ENCODE peak calls at places on chromosomes 6 and 20, in nine cellular contexts. One of them, this sample, is unnamed.

GRCh38 chr6:111540971-111541719 is 58.1 kb upstream of the REV3L start:
- DNase-seq in upper lobe of left lung: no peak
- DNase-seq in SK-N-MC: peak
- DNase-seq in HepG2: no peak
- DNase-seq in transverse colon: no peak
- DNase-seq in GM23338: no peak
- DNase-seq in esophagus muscularis mucosa: no peak
- DNase-seq in spleen: no peak
- DNase-seq in sigmoid colon: no peak
- DNase-seq in this sample: no peak

GRCh38 chr20:63499333-63499969 is 568 bp upstream of the EEF1A2 start:
- DNase-seq in esophagus muscularis mucosa: no peak
- DNase-seq in upper lobe of left lung: no peak
- DNase-seq in sigmoid colon: peak
- DNase-seq in transverse colon: no peak
- DNase-seq in GM23338: no peak
- DNase-seq in SK-N-MC: no peak
- DNase-seq in HepG2: no peak
- DNase-seq in spleen: no peak
- DNase-seq in this sample: no peak

GRCh38 chr20:56715309-56715708 is 86.2 kb downstream of the TFAP2C start:
- DNase-seq in SK-N-MC: no peak
- DNase-seq in spleen: no peak
- DNase-seq in GM23338: peak
- DNase-seq in sigmoid colon: no peak
- DNase-seq in transverse colon: no peak
- DNase-seq in esophagus muscularis mucosa: no peak
- DNase-seq in upper lobe of left lung: no peak
- DNase-seq in HepG2: no peak
- DNase-seq in this sample: no peak

GRCh38 chr6:164072240-164072666 is 657.7 kb downstream of the QKI start:
- DNase-seq in HepG2: no peak
- DNase-seq in SK-N-MC: no peak
- DNase-seq in spleen: no peak
- DNase-seq in esophagus muscularis mucosa: no peak
- DNase-seq in upper lobe of left lung: no peak
- DNase-seq in GM23338: no peak
- DNase-seq in transverse colon: no peak
- DNase-seq in sigmoid colon: no peak
- DNase-seq in this sample: no peak

GRCh38 chr6:48144024-48144423 is 33.0 kb upstream of the PTCHD4 start:
- DNase-seq in GM23338: no peak
- DNase-seq in spleen: no peak
- DNase-seq in upper lobe of left lung: no peak
- DNase-seq in esophagus muscularis mucosa: no peak
- DNase-seq in SK-N-MC: no peak
- DNase-seq in HepG2: no peak
- DNase-seq in sigmoid colon: no peak
- DNase-seq in transverse colon: no peak
- DNase-seq in this sample: no peak

GRCh38 chr6:155530219-155530834 is 74.7 kb upstream of the NOX3 start:
- DNase-seq in SK-N-MC: peak
- DNase-seq in HepG2: peak
- DNase-seq in sigmoid colon: no peak
- DNase-seq in esophagus muscularis mucosa: no peak
- DNase-seq in spleen: no peak
- DNase-seq in GM23338: peak
- DNase-seq in upper lobe of left lung: no peak
- DNase-seq in transverse colon: no peak
- DNase-seq in this sample: no peak

GRCh38 chr20:12965880-12966270 is 42.9 kb upstream of the SPTLC3 start:
- DNase-seq in upper lobe of left lung: no peak
- DNase-seq in GM23338: no peak
- DNase-seq in SK-N-MC: no peak
- DNase-seq in sigmoid colon: no peak
- DNase-seq in spleen: no peak
- DNase-seq in transverse colon: no peak
- DNase-seq in esophagus muscularis mucosa: no peak
- DNase-seq in HepG2: no peak
- DNase-seq in this sample: no peak

GRCh38 chr6:26550250-26550993 is 12.3 kb downstream of the HMGN4 start:
- DNase-seq in SK-N-MC: no peak
- DNase-seq in upper lobe of left lung: peak
- DNase-seq in sigmoid colon: peak
- DNase-seq in HepG2: peak
- DNase-seq in GM23338: peak
- DNase-seq in transverse colon: peak
- DNase-seq in esophagus muscularis mucosa: no peak
- DNase-seq in spleen: peak
- DNase-seq in this sample: no peak

GRCh38 chr6:29071831-29072723 is 15.0 kb downstream of the OR2B3 start:
- DNase-seq in HepG2: peak
- DNase-seq in upper lobe of left lung: peak
- DNase-seq in transverse colon: peak
- DNase-seq in SK-N-MC: no peak
- DNase-seq in spleen: no peak
- DNase-seq in GM23338: peak
- DNase-seq in sigmoid colon: no peak
- DNase-seq in esophagus muscularis mucosa: no peak
- DNase-seq in this sample: no peak

GRCh38 chr6:5846335-5846734 is 160.4 kb downstream of the NRN1 start:
- DNase-seq in esophagus muscularis mucosa: no peak
- DNase-seq in HepG2: no peak
- DNase-seq in spleen: no peak
- DNase-seq in upper lobe of left lung: no peak
- DNase-seq in GM23338: no peak
- DNase-seq in transverse colon: no peak
- DNase-seq in sigmoid colon: no peak
- DNase-seq in SK-N-MC: no peak
- DNase-seq in this sample: peak

GRCh38 chr20:8094415-8094818 is 37.6 kb upstream of the PLCB1 start:
- DNase-seq in GM23338: no peak
- DNase-seq in HepG2: no peak
- DNase-seq in SK-N-MC: peak
- DNase-seq in esophagus muscularis mucosa: peak
- DNase-seq in sigmoid colon: peak
- DNase-seq in spleen: no peak
- DNase-seq in transverse colon: peak
- DNase-seq in upper lobe of left lung: peak
- DNase-seq in this sample: no peak

GRCh38 chr6:45590225-45590624 is 212.5 kb upstream of the SUPT3H start:
- DNase-seq in esophagus muscularis mucosa: peak
- DNase-seq in transverse colon: no peak
- DNase-seq in GM23338: no peak
- DNase-seq in spleen: no peak
- DNase-seq in upper lobe of left lung: no peak
- DNase-seq in SK-N-MC: peak
- DNase-seq in sigmoid colon: no peak
- DNase-seq in HepG2: no peak
- DNase-seq in this sample: no peak

GRCh38 chr6:106185626-106186025 is 99.5 kb downstream of the PRDM1 start:
- DNase-seq in spleen: no peak
- DNase-seq in esophagus muscularis mucosa: no peak
- DNase-seq in SK-N-MC: no peak
- DNase-seq in HepG2: no peak
- DNase-seq in GM23338: no peak
- DNase-seq in sigmoid colon: no peak
- DNase-seq in upper lobe of left lung: no peak
- DNase-seq in transverse colon: no peak
- DNase-seq in this sample: no peak

GRCh38 chr6:44701637-44702101 is 314.2 kb downstream of the CDC5L start:
- DNase-seq in GM23338: peak
- DNase-seq in sigmoid colon: no peak
- DNase-seq in upper lobe of left lung: no peak
- DNase-seq in HepG2: no peak
- DNase-seq in spleen: no peak
- DNase-seq in esophagus muscularis mucosa: peak
- DNase-seq in transverse colon: no peak
- DNase-seq in SK-N-MC: no peak
- DNase-seq in this sample: peak

GRCh38 chr6:157019115-157019628 is 242.0 kb downstream of the ARID1B start:
- DNase-seq in HepG2: peak
- DNase-seq in sigmoid colon: no peak
- DNase-seq in GM23338: peak
- DNase-seq in SK-N-MC: no peak
- DNase-seq in esophagus muscularis mucosa: no peak
- DNase-seq in transverse colon: no peak
- DNase-seq in upper lobe of left lung: no peak
- DNase-seq in spleen: no peak
- DNase-seq in this sample: no peak

GRCh38 chr20:17653835-17654648 is 28.0 kb downstream of the RRBP1 start:
- DNase-seq in SK-N-MC: no peak
- DNase-seq in transverse colon: no peak
- DNase-seq in HepG2: no peak
- DNase-seq in esophagus muscularis mucosa: no peak
- DNase-seq in sigmoid colon: peak
- DNase-seq in spleen: peak
- DNase-seq in GM23338: no peak
- DNase-seq in upper lobe of left lung: no peak
- DNase-seq in this sample: no peak

GRCh38 chr20:17657079-17657825 is 24.8 kb downstream of the RRBP1 start:
- DNase-seq in spleen: peak
- DNase-seq in transverse colon: no peak
- DNase-seq in HepG2: no peak
- DNase-seq in SK-N-MC: no peak
- DNase-seq in upper lobe of left lung: no peak
- DNase-seq in sigmoid colon: peak
- DNase-seq in GM23338: no peak
- DNase-seq in esophagus muscularis mucosa: no peak
- DNase-seq in this sample: no peak

GRCh38 chr20:17654649-17655285 is 27.3 kb downstream of the RRBP1 start:
- DNase-seq in spleen: peak
- DNase-seq in SK-N-MC: no peak
- DNase-seq in upper lobe of left lung: no peak
- DNase-seq in sigmoid colon: peak
- DNase-seq in GM23338: peak
- DNase-seq in transverse colon: peak
- DNase-seq in esophagus muscularis mucosa: no peak
- DNase-seq in HepG2: peak
- DNase-seq in this sample: no peak

GRCh38 chr20:17655286-17655651 is 26.8 kb downstream of the RRBP1 start:
- DNase-seq in GM23338: peak
- DNase-seq in esophagus muscularis mucosa: no peak
- DNase-seq in spleen: peak
- DNase-seq in SK-N-MC: no peak
- DNase-seq in transverse colon: no peak
- DNase-seq in sigmoid colon: peak
- DNase-seq in upper lobe of left lung: no peak
- DNase-seq in HepG2: no peak
- DNase-seq in this sample: no peak

GRCh38 chr20:17655865-17656489 is 26.1 kb downstream of the RRBP1 start:
- DNase-seq in esophagus muscularis mucosa: no peak
- DNase-seq in HepG2: no peak
- DNase-seq in transverse colon: no peak
- DNase-seq in sigmoid colon: peak
- DNase-seq in spleen: peak
- DNase-seq in GM23338: peak
- DNase-seq in upper lobe of left lung: no peak
- DNase-seq in SK-N-MC: no peak
- DNase-seq in this sample: no peak
- H3K27ac ChIP-seq in esophagus muscularis mucosa: no peak
- H3K27ac ChIP-seq in HepG2: no peak
- H3K27ac ChIP-seq in transverse colon: no peak
- H3K27ac ChIP-seq in sigmoid colon: peak
- H3K27ac ChIP-seq in spleen: no peak
- H3K27ac ChIP-seq in GM23338: peak
- H3K27ac ChIP-seq in upper lobe of left lung: no peak
- H3K27ac ChIP-seq in SK-N-MC: no peak
- H3K27ac ChIP-seq in this sample: peak

GRCh38 chr20:43940518-43941225 is 26.0 kb downstream of the TOX2 start:
- DNase-seq in SK-N-MC: no peak
- DNase-seq in spleen: no peak
- DNase-seq in HepG2: no peak
- DNase-seq in esophagus muscularis mucosa: no peak
- DNase-seq in upper lobe of left lung: no peak
- DNase-seq in transverse colon: no peak
- DNase-seq in sigmoid colon: no peak
- DNase-seq in GM23338: no peak
- DNase-seq in this sample: no peak
- TF ChIP-seq POLR2AphosphoS5 in SK-N-MC: no peak
- TF ChIP-seq POLR2AphosphoS5 in spleen: no peak
- TF ChIP-seq POLR2AphosphoS5 in HepG2: no peak
- TF ChIP-seq POLR2AphosphoS5 in esophagus muscularis mucosa: no peak
- TF ChIP-seq POLR2AphosphoS5 in upper lobe of left lung: no peak
- TF ChIP-seq POLR2AphosphoS5 in transverse colon: no peak
- TF ChIP-seq POLR2AphosphoS5 in sigmoid colon: no peak
- TF ChIP-seq POLR2AphosphoS5 in GM23338: no peak
- TF ChIP-seq POLR2AphosphoS5 in this sample: no peak

GRCh38 chr6:6891949-6892461 is 215.8 kb upstream of the RREB1 start:
- DNase-seq in SK-N-MC: no peak
- DNase-seq in sigmoid colon: no peak
- DNase-seq in upper lobe of left lung: no peak
- DNase-seq in esophagus muscularis mucosa: no peak
- DNase-seq in spleen: no peak
- DNase-seq in GM23338: no peak
- DNase-seq in HepG2: no peak
- DNase-seq in transverse colon: no peak
- DNase-seq in this sample: no peak

GRCh38 chr6:6892706-6893601 is 214.8 kb upstream of the RREB1 start:
- DNase-seq in upper lobe of left lung: no peak
- DNase-seq in esophagus muscularis mucosa: no peak
- DNase-seq in sigmoid colon: no peak
- DNase-seq in HepG2: no peak
- DNase-seq in SK-N-MC: no peak
- DNase-seq in spleen: no peak
- DNase-seq in GM23338: no peak
- DNase-seq in transverse colon: no peak
- DNase-seq in this sample: no peak

GRCh38 chr6:6889601-6890000 is 218.2 kb upstream of the RREB1 start:
- DNase-seq in HepG2: no peak
- DNase-seq in esophagus muscularis mucosa: no peak
- DNase-seq in sigmoid colon: no peak
- DNase-seq in GM23338: no peak
- DNase-seq in spleen: no peak
- DNase-seq in transverse colon: no peak
- DNase-seq in SK-N-MC: no peak
- DNase-seq in upper lobe of left lung: no peak
- DNase-seq in this sample: no peak

GRCh38 chr6:6891074-6891754 is 216.5 kb upstream of the RREB1 start:
- DNase-seq in sigmoid colon: no peak
- DNase-seq in GM23338: peak
- DNase-seq in spleen: no peak
- DNase-seq in SK-N-MC: no peak
- DNase-seq in transverse colon: peak
- DNase-seq in upper lobe of left lung: no peak
- DNase-seq in HepG2: no peak
- DNase-seq in esophagus muscularis mucosa: no peak
- DNase-seq in this sample: no peak

GRCh38 chr6:6890400-6890858 is 217.3 kb upstream of the RREB1 start:
- DNase-seq in spleen: no peak
- DNase-seq in upper lobe of left lung: no peak
- DNase-seq in SK-N-MC: no peak
- DNase-seq in esophagus muscularis mucosa: no peak
- DNase-seq in HepG2: no peak
- DNase-seq in sigmoid colon: no peak
- DNase-seq in GM23338: peak
- DNase-seq in transverse colon: peak
- DNase-seq in this sample: no peak
- H3K27ac ChIP-seq in spleen: peak
- H3K27ac ChIP-seq in upper lobe of left lung: peak
- H3K27ac ChIP-seq in SK-N-MC: no peak
- H3K27ac ChIP-seq in esophagus muscularis mucosa: no peak
- H3K27ac ChIP-seq in HepG2: no peak
- H3K27ac ChIP-seq in sigmoid colon: no peak
- H3K27ac ChIP-seq in GM23338: no peak
- H3K27ac ChIP-seq in transverse colon: peak
- H3K27ac ChIP-seq in this sample: no peak

GRCh38 chr20:44219287-44219686 is 8.7 kb upstream of the OSER1 start:
- DNase-seq in SK-N-MC: no peak
- DNase-seq in HepG2: no peak
- DNase-seq in sigmoid colon: no peak
- DNase-seq in spleen: no peak
- DNase-seq in esophagus muscularis mucosa: no peak
- DNase-seq in GM23338: no peak
- DNase-seq in upper lobe of left lung: no peak
- DNase-seq in transverse colon: no peak
- DNase-seq in this sample: no peak
- TF ChIP-seq POLR2AphosphoS5 in SK-N-MC: no peak
- TF ChIP-seq POLR2AphosphoS5 in HepG2: no peak
- TF ChIP-seq POLR2AphosphoS5 in sigmoid colon: no peak
- TF ChIP-seq POLR2AphosphoS5 in spleen: no peak
- TF ChIP-seq POLR2AphosphoS5 in esophagus muscularis mucosa: no peak
- TF ChIP-seq POLR2AphosphoS5 in GM23338: no peak
- TF ChIP-seq POLR2AphosphoS5 in upper lobe of left lung: no peak
- TF ChIP-seq POLR2AphosphoS5 in transverse colon: no peak
- TF ChIP-seq POLR2AphosphoS5 in this sample: no peak

This sample was measured in vagina.